ENCODE peak calls at places on chromosomes 16 and 17, in five cellular contexts. A is pancreas, N is glutamatergic neuron, U is lung, I is A549. G is an unnamed sample.

GRCh38 chr17:57512258-57512657 is 232.8 kb downstream of the CCDC182 start:
- DNase-seq in U (no peak), A (no peak), N (no peak), I (no peak), G (no peak)

GRCh38 chr17:69269174-69269998 is 40.8 kb upstream of the ABCA10 start:
- DNase-seq in N (no peak), A (no peak), U (no peak), I (no peak), G (no peak)

GRCh38 chr17:51166987-51167931 is 1.0 kb downstream of the NME2 start:
- DNase-seq in I (peak), N (peak), U (peak), A (peak), G (peak)

GRCh38 chr16:57064995-57065394 is 27.4 kb upstream of the CPNE2 start:
- DNase-seq in A (no peak), U (no peak), N (no peak), I (no peak), G (no peak)

GRCh38 chr16:49292413-49292812 is 10.8 kb upstream of the CBLN1 start:
- DNase-seq in U (no peak), N (no peak), A (no peak), I (no peak), G (no peak)

GRCh38 chr17:77879226-77879895 is 79.1 kb upstream of the TNRC6C start:
- DNase-seq in A (no peak), U (no peak), I (no peak), N (no peak), G (peak)

GRCh38 chr16:89410322-89410721 is 80.0 kb downstream of the ANKRD11 start:
- DNase-seq in A (no peak), N (no peak), U (no peak), I (no peak), G (no peak)

GRCh38 chr17:40822132-40822812 is at the start of gene KRT10:
- DNase-seq in A (no peak), N (no peak), I (no peak), U (no peak), G (no peak)

GRCh38 chr16:74909665-74910064 is 75.3 kb downstream of the WDR59 start:
- DNase-seq in A (no peak), I (no peak), N (no peak), U (no peak), G (no peak)

GRCh38 chr17:81519284-81520020 is 6.9 kb upstream of the ACTG1 start:
- DNase-seq in I (peak), A (peak), U (peak), N (no peak), G (peak)

GRCh38 chr17:8345052-8345690 is 5.5 kb downstream of the ODF4 start:
- DNase-seq in U (no peak), I (no peak), N (no peak), A (no peak), G (no peak)

GRCh38 chr17:27657620-27658019 is 26.6 kb downstream of the LGALS9 start:
- DNase-seq in N (no peak), I (no peak), U (no peak), A (peak), G (no peak)

GRCh38 chr16:27791404-27791719 is 241.4 kb downstream of the KATNIP start:
- DNase-seq in A (no peak), U (no peak), N (no peak), I (no peak), G (no peak)

GRCh38 chr16:85761866-85762265 is 11.0 kb upstream of the C16orf74 start:
- DNase-seq in N (no peak), I (no peak), U (no peak), A (no peak), G (no peak)

GRCh38 chr16:2429771-2430663 is 770 bp downstream of the CCNF start:
- DNase-seq in A (no peak), I (peak), N (peak), U (no peak), G (no peak)

GRCh38 chr17:29194669-29195068 is 14.5 kb upstream of the MYO18A start:
- DNase-seq in N (no peak), U (no peak), I (no peak), A (no peak), G (no peak)

GRCh38 chr17:29195465-29196081 is 15.4 kb upstream of the MYO18A start:
- DNase-seq in N (no peak), A (no peak), I (no peak), U (no peak), G (no peak)

GRCh38 chr17:29193146-29193545 is 12.9 kb upstream of the MYO18A start:
- DNase-seq in A (no peak), I (no peak), U (no peak), N (no peak), G (no peak)

GRCh38 chr17:29190808-29191207 is 10.6 kb upstream of the MYO18A start:
- DNase-seq in A (no peak), N (no peak), I (no peak), U (no peak), G (no peak)

DNA sequence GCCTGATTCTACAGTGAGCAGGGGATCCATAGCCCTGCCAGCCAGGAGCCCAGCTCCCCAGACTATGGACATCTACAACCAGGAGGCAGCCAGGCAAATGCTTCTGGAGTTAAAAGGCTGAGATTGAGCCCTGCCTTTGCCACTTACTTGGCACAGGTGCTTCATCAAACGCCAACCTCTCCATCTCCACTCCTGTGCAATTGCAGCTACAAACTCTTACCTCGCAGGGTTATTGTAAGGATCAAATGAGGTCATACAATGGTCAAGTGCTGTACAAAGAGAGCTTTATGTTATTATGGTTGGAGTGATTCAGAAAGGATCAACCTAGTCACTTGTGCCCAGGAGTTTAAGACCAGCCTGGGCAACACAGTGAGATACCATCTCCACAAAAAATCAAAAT is 9.8 kb upstream of the MYO18A start:
- DNase-seq in A (no peak), N (no peak), U (no peak), I (no peak), G (no peak)
- TF ChIP-seq CTCF in A (no peak), N (no peak), U (no peak), I (no peak), G (no peak)

DNA sequence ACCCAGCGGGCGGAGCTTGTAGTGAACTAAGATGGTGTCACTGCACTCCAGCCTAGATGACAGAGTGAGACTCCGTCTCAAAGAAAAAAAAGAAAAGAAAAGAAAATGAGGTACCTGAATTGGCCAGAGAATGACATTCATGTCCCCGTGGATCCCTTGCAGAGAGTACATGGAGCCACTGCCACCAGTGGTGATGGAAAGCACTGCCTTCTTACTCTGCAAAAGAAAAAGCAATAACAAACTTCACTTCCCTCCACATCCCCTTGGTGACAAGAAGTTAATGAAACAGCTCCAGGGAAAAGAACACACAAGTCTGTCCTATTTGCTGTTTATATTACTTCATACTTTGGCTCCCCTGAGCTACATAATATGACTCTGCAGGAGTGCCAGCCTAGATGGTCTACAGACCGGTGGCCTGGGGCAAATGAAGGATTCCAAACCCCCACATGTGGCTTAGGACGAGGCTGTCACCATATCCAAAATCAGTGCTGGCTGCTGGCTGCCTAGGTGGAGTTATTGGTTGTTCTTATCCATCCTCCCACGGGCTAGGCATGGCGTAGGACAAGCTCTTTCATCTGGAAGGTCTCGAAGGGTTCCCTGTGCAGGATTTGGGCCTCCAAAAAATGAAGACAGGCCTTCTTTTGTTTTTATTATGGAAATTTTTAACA is 13.3 kb downstream of the NQO1 start:
- DNase-seq in A (no peak), I (no peak), N (no peak), U (no peak), G (no peak)
- TF ChIP-seq CTCF in A (no peak), I (no peak), N (no peak), U (no peak), G (no peak)

DNA sequence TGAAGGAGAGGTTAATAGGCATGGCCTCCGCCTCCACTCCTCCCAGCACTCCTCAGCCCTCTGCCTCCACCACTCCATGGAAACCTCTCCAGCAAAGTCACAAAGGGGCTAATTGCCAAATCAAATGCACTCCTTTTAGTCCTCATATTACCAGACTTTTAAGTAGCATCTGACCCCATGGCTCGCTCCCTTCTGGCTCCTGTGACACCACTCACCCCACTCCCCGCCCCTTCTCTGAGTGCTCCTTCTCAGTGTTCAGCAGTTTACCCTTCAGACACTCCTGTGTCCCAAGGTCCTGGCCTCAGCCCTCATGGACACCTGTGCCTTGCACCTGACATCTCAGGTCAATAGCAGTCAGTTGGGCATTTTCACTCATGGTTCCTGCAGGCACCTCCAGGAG is 243.5 kb upstream of the CCL2 start:
- DNase-seq in I (no peak), N (no peak), A (no peak), U (no peak), G (no peak)
- TF ChIP-seq CTCF in I (no peak), N (no peak), A (no peak), U (no peak), G (no peak)

GRCh38 chr17:18862011-18862410 is 4.1 kb downstream of the PRPSAP2 start:
- DNase-seq in U (no peak), A (peak), I (no peak), N (no peak), G (no peak)

DNA sequence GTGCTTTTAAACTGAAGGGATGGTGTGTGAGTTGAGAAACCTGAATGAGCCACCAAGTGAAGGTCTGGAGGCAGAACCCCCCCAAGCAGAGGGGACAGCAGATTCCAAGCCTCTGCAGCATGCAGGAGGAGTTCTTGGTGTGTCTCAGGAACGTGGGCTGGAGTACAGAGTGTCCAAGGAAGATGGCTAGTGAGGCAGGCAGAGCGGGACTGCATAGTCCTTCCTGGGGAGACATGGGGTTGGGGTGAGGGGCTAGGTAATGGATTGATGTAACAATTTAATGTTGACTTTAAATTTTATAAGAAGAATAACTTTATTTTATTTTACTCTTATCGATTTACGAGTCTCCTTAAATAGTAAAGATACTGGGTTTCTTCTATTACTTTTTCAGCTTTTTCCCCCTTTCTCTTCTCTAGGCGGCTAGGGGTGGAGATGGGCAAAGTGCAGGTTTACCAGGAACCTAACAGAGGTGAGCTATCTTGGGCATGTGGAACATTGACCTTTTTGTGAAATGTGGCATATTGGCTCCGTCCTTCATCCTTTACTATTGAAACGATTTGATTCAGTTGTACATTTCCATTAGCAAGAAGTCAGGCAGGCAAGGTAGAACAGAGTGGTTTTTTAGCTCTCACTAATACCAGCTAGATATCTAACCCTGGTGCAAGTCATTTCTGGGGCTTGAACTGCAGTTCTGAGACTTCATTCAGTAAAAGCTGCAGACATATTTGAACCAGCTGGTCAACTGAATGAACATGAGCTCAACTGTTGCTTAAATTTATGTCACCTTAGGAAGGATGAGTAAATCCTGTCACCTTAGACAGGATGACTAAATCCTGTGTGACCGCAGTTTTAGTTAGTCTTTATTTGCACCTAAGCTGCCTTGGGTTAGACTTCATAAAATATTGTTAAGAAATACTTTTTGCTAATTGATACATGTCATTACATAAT is 9.2 kb downstream of the PRPSAP2 start:
- DNase-seq in A (peak), U (no peak), N (no peak), I (no peak), G (no peak)
- TF ChIP-seq CTCF in A (no peak), U (no peak), N (no peak), I (no peak), G (no peak)

G was measured in psoas muscle.